ENCODE peak calls at places on chromosomes 12 and 14, in seven cellular contexts. M is heart left ventricle, T is breast epithelium, I is aorta, C is ascending aorta, F is transverse colon, O is heart right ventricle. U is an unnamed sample. For H3K4me1, the result is how much of the 10 kb centered on the place peaks cover.

GRCh38 chr12:52280319-52280795 is 5.9 kb downstream of the KRT86 start:
- DNase-seq in M (no peak), T (peak), I (peak), C (peak), F (peak), O (no peak), U (no peak)

GRCh38 chr12:51323966-51324895 is at the start of gene BIN2:
- DNase-seq in M (peak), T (no peak), I (peak), C (peak), F (peak), O (peak), U (peak)

GRCh38 chr14:92391746-92392145 is 68.8 kb downstream of the SLC24A4 start:
- DNase-seq in M (no peak), T (no peak), I (no peak), C (no peak), F (no peak), O (no peak), U (no peak)

GRCh38 chr12:88884600-88884999 is 304.3 kb upstream of the KITLG start:
- DNase-seq in M (no peak), T (no peak), I (no peak), C (no peak), F (no peak), O (no peak), U (no peak)

GRCh38 chr12:52245962-52246577 is 13.0 kb downstream of the KRT7 start:
- DNase-seq in M (no peak), T (no peak), I (no peak), C (no peak), F (no peak), O (no peak), U (no peak)

GRCh38 chr14:105532111-105532623 is 5.8 kb downstream of the TMEM121 start:
- DNase-seq in M (no peak), T (no peak), I (peak), C (no peak), F (no peak), O (no peak), U (no peak)

GRCh38 chr14:65179918-65180724 is 77.8 kb upstream of the MAX start:
- DNase-seq in M (peak), T (peak), I (no peak), C (no peak), F (peak), O (no peak), U (no peak)

GRCh38 chr12:122355702-122356101 is 66.8 kb downstream of the CLIP1 start:
- DNase-seq in M (no peak), T (no peak), I (no peak), C (no peak), F (no peak), O (no peak), U (no peak)

GRCh38 chr12:123131879-123132402 is 18.9 kb downstream of the PITPNM2 start:
- DNase-seq in M (peak), T (peak), I (no peak), C (no peak), F (peak), O (no peak), U (peak)

GRCh38 chr14:31898835-31899528 is 178.1 kb upstream of the ARHGAP5 start:
- DNase-seq in M (no peak), T (no peak), I (no peak), C (no peak), F (no peak), O (no peak), U (no peak)

GRCh38 chr14:95269493-95269892 is 50.2 kb downstream of the CLMN start:
- DNase-seq in M (no peak), T (peak), I (no peak), C (no peak), F (no peak), O (no peak), U (no peak)

GRCh38 chr12:93318720-93319522 is 58.8 kb upstream of the NUDT4 start:
- DNase-seq in M (no peak), T (no peak), I (no peak), C (no peak), F (no peak), O (no peak), U (no peak)

GRCh38 chr14:26775765-26776577 is 178.1 kb upstream of the NOVA1 start:
- DNase-seq in M (no peak), T (no peak), I (no peak), C (no peak), F (no peak), O (no peak), U (no peak)

GRCh38 chr12:106081606-106082005 is 57.1 kb downstream of the NUAK1 start:
- DNase-seq in M (no peak), T (no peak), I (no peak), C (no peak), F (no peak), O (no peak), U (no peak)

GRCh38 chr12:79993106-79993862 is 58.4 kb upstream of the PPP1R12A start:
- DNase-seq in M (no peak), T (no peak), I (no peak), C (no peak), F (no peak), O (no peak), U (no peak)

GRCh38 chr14:78417532-78417931 is 247.4 kb downstream of the NRXN3 start:
- DNase-seq in M (no peak), T (no peak), I (no peak), C (no peak), F (no peak), O (no peak), U (no peak)

GRCh38 chr12:123264642-123265041 is 7.0 kb downstream of the CDK2AP1 start:
- DNase-seq in M (no peak), T (no peak), I (no peak), C (no peak), F (no peak), O (no peak), U (no peak)

GRCh38 chr14:77046706-77047105 is 18.2 kb upstream of the IRF2BPL start:
- DNase-seq in M (no peak), T (no peak), I (no peak), C (no peak), F (no peak), O (no peak), U (no peak)

GRCh38 chr12:116635487-116635886 is 76.3 kb downstream of the MAP1LC3B2 start:
- DNase-seq in M (no peak), T (no peak), I (no peak), C (no peak), F (peak), O (no peak), U (no peak)

GRCh38 chr14:73283592-73284379 is 46.5 kb downstream of the PAPLN start:
- DNase-seq in M (no peak), T (no peak), I (no peak), C (no peak), F (no peak), O (no peak), U (no peak)

GRCh38 chr14:100445436-100446088 is 122.4 kb downstream of the SLC25A47 start:
- DNase-seq in M (no peak), T (no peak), I (no peak), C (no peak), F (no peak), O (no peak), U (no peak)

GRCh38 chr14:99596772-99597171 is 7.2 kb downstream of the CCDC85C start:
- DNase-seq in M (no peak), T (no peak), I (no peak), C (no peak), F (peak), O (no peak), U (no peak)

GRCh38 chr14:37673439-37673838 is 78.0 kb downstream of the TTC6 start:
- DNase-seq in M (no peak), T (no peak), I (no peak), C (no peak), F (no peak), O (no peak), U (no peak)

GRCh38 chr12:75334384-75335030 is at the start of gene GLIPR1L1:
- DNase-seq in M (peak), T (peak), I (peak), C (peak), F (peak), O (peak), U (peak)
- H3K27ac ChIP-seq in M (no peak), T (no peak), I (no peak), C (peak), F (no peak), O (peak), U (no peak)

GRCh38 chr12:128807161-128807724 is 16.5 kb downstream of the SLC15A4 start:
- DNase-seq in M (peak), T (no peak), I (no peak), C (no peak), F (no peak), O (no peak), U (no peak)

GRCh38 chr12:128811806-128812205 is 12.0 kb downstream of the SLC15A4 start:
- DNase-seq in M (no peak), T (no peak), I (no peak), C (no peak), F (no peak), O (no peak), U (no peak)

GRCh38 chr12:128808651-128809050 is 15.1 kb downstream of the SLC15A4 start:
- DNase-seq in M (no peak), T (no peak), I (no peak), C (no peak), F (no peak), O (no peak), U (no peak)

GRCh38 chr12:128813392-128813791 is 10.4 kb downstream of the SLC15A4 start:
- DNase-seq in M (no peak), T (no peak), I (no peak), C (no peak), F (no peak), O (no peak), U (no peak)

GRCh38 chr12:128810182-128811127 is 13.3 kb downstream of the SLC15A4 start:
- DNase-seq in M (peak), T (no peak), I (peak), C (peak), F (peak), O (peak), U (peak)
- H3K4me3 ChIP-seq in M (peak), T (no peak), I (no peak), C (peak), F (no peak), O (no peak), U (peak)

GRCh38 chr12:62272936-62273552 is 12.8 kb downstream of the USP15 start:
- DNase-seq in M (no peak), T (no peak), I (no peak), C (no peak), F (no peak), O (no peak), U (no peak)
- H3K4me1 ChIP-seq in M (half or more), T (under half), I (under half), C (under half), F (half or more), O (half or more), U (half or more)

GRCh38 chr14:35149239-35149638 is 26.9 kb downstream of the PRORP start:
- DNase-seq in M (no peak), T (no peak), I (no peak), C (no peak), F (no peak), O (no peak), U (no peak)
- H3K27ac ChIP-seq in M (no peak), T (no peak), I (no peak), C (no peak), F (no peak), O (no peak), U (no peak)

GRCh38 chr12:13171921-13172859 is 24.3 kb upstream of the EMP1 start:
- DNase-seq in M (no peak), T (peak), I (no peak), C (no peak), F (peak), O (no peak), U (no peak)

GRCh38 chr12:13173012-13173441 is 23.5 kb upstream of the EMP1 start:
- DNase-seq in M (no peak), T (no peak), I (no peak), C (no peak), F (no peak), O (no peak), U (no peak)

GRCh38 chr12:13170892-13171490 is 25.5 kb upstream of the EMP1 start:
- DNase-seq in M (no peak), T (no peak), I (no peak), C (no peak), F (no peak), O (no peak), U (no peak)

GRCh38 chr12:13175499-13175898 is 21.0 kb upstream of the EMP1 start:
- DNase-seq in M (no peak), T (no peak), I (no peak), C (no peak), F (no peak), O (no peak), U (no peak)

GRCh38 chr12:13173537-13173936 is 23.0 kb upstream of the EMP1 start:
- DNase-seq in M (peak), T (peak), I (peak), C (peak), F (peak), O (peak), U (peak)
- H3K4me3 ChIP-seq in M (no peak), T (no peak), I (no peak), C (no peak), F (no peak), O (no peak), U (no peak)

GRCh38 chr14:61394542-61394941 is 73.2 kb downstream of the PRKCH start:
- DNase-seq in M (no peak), T (no peak), I (no peak), C (no peak), F (no peak), O (no peak), U (no peak)
- H3K4me1 ChIP-seq in M (under half), T (under half), I (under half), C (under half), F (under half), O (under half), U (half or more)

GRCh38 chr12:6946920-6947374 is 3.1 kb downstream of the C12orf57 start:
- DNase-seq in M (no peak), T (no peak), I (peak), C (no peak), F (no peak), O (no peak), U (no peak)
- H3K27ac ChIP-seq in M (no peak), T (peak), I (no peak), C (no peak), F (peak), O (no peak), U (peak)

DNA sequence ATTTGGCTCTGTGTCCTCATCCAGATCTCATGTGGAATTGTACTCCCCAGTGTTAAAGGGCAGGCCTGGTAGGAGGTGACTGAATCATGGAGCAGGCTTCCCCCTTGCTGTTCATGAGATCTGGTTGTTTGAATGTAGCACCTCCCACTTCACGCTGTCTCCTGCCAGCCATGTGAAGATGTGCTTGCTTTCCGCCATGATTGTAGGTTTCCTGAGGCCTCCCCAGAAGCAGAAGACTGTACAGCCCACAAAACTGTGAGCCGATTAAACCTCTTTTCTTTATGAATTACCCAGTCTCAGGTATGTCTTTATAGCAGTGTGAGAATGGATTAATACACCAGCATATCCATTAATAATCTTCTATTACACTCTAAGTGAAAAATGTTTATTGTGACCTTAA is 70.2 kb downstream of the BAZ1A start:
- DNase-seq in M (no peak), T (no peak), I (no peak), C (no peak), F (no peak), O (no peak), U (no peak)
- H3K4me3 ChIP-seq in M (no peak), T (no peak), I (no peak), C (no peak), F (no peak), O (no peak), U (no peak)

U was measured in CD4-positive, CD25-positive, alpha-beta regulatory T cell.